ENCODE peak calls at places on chromosomes 6 and 20, in seven cellular contexts. I is heart left ventricle, Z is mammary epithelial cell, P is breast epithelium, T is MM.1S, W is mucosa of descending colon, C is tibial artery. G is an unnamed sample. For H3K36me3, the result is how much of the 10 kb centered on the place peaks cover.

GRCh38 chr6:151108548-151108947 is 131.2 kb upstream of the AKAP12 start:
- DNase-seq in I (no peak), Z (no peak), P (no peak), T (no peak), W (no peak), C (no peak), G (no peak)

GRCh38 chr6:131923356-131923755 is 27.8 kb downstream of the CCN2 start:
- DNase-seq in I (peak), Z (peak), P (no peak), T (peak), W (peak), C (no peak), G (no peak)

GRCh38 chr6:33577106-33577535 is 3.0 kb downstream of the BAK1 start:
- DNase-seq in I (peak), Z (peak), P (peak), T (no peak), W (peak), C (no peak), G (no peak)

GRCh38 chr20:55953201-55953600 is 52.1 kb downstream of the CBLN4 start:
- DNase-seq in I (no peak), Z (peak), P (no peak), T (no peak), W (no peak), C (no peak), G (no peak)

GRCh38 chr6:113004691-113005270 is 657.7 kb downstream of the RFPL4B start:
- DNase-seq in I (no peak), Z (peak), P (no peak), T (no peak), W (no peak), C (no peak), G (no peak)

GRCh38 chr6:151199976-151200375 is 39.8 kb upstream of the AKAP12 start:
- DNase-seq in I (no peak), Z (no peak), P (no peak), T (no peak), W (no peak), C (no peak), G (no peak)

GRCh38 chr20:60062431-60063336 is 104.5 kb downstream of the CDH26 start:
- DNase-seq in I (no peak), Z (no peak), P (peak), T (no peak), W (no peak), C (no peak), G (no peak)

GRCh38 chr6:140253096-140253495 is 878.6 kb upstream of the CITED2 start:
- DNase-seq in I (no peak), Z (no peak), P (no peak), T (no peak), W (no peak), C (no peak), G (no peak)

GRCh38 chr6:157821342-157822033 is 1.6 kb upstream of the SNX9 start:
- DNase-seq in I (no peak), Z (no peak), P (no peak), T (no peak), W (no peak), C (no peak), G (no peak)

GRCh38 chr6:4606016-4606415 is 170.2 kb upstream of the CDYL start:
- DNase-seq in I (no peak), Z (no peak), P (no peak), T (no peak), W (no peak), C (no peak), G (no peak)

GRCh38 chr6:39980839-39981580 is 46.7 kb upstream of the MOCS1 start:
- DNase-seq in I (peak), Z (peak), P (peak), T (peak), W (no peak), C (no peak), G (no peak)

GRCh38 chr6:67883500-67884366 is 751.3 kb upstream of the ADGRB3 start:
- DNase-seq in I (no peak), Z (no peak), P (no peak), T (no peak), W (no peak), C (no peak), G (no peak)

GRCh38 chr6:12608016-12608860 is 108.3 kb upstream of the PHACTR1 start:
- DNase-seq in I (no peak), Z (peak), P (no peak), T (peak), W (no peak), C (no peak), G (peak)

GRCh38 chr20:51327251-51327841 is 215.2 kb downstream of the NFATC2 start:
- DNase-seq in I (no peak), Z (peak), P (no peak), T (no peak), W (no peak), C (peak), G (no peak)

GRCh38 chr6:52144196-52145076 is 41.7 kb upstream of the IL17A start:
- DNase-seq in I (no peak), Z (no peak), P (no peak), T (no peak), W (no peak), C (no peak), G (no peak)

GRCh38 chr20:21808863-21809664 is 103.6 kb downstream of the PAX1 start:
- DNase-seq in I (peak), Z (no peak), P (no peak), T (peak), W (peak), C (no peak), G (peak)

GRCh38 chr6:168418631-168419250 is 22.2 kb upstream of the SMOC2 start:
- DNase-seq in I (no peak), Z (no peak), P (no peak), T (no peak), W (no peak), C (no peak), G (no peak)

GRCh38 chr6:44115866-44116265 is 11.4 kb downstream of the MRPL14 start:
- DNase-seq in I (no peak), Z (peak), P (peak), T (peak), W (no peak), C (no peak), G (no peak)

GRCh38 chr6:73308712-73309533 is 45.2 kb downstream of the DPPA5 start:
- DNase-seq in I (no peak), Z (peak), P (no peak), T (no peak), W (no peak), C (no peak), G (no peak)

GRCh38 chr20:47727170-47727880 is 58.0 kb downstream of the SULF2 start:
- DNase-seq in I (no peak), Z (no peak), P (no peak), T (peak), W (peak), C (peak), G (peak)

GRCh38 chr6:48092550-48093217 is 18.3 kb downstream of the PTCHD4 start:
- DNase-seq in I (no peak), Z (no peak), P (no peak), T (no peak), W (no peak), C (no peak), G (no peak)

GRCh38 chr6:123802697-123803455 is 789 bp upstream of the NKAIN2 start:
- DNase-seq in I (peak), Z (peak), P (peak), T (peak), W (peak), C (peak), G (peak)

GRCh38 chr20:25257756-25258462 is 10.0 kb downstream of the PYGB start:
- DNase-seq in I (no peak), Z (no peak), P (peak), T (no peak), W (no peak), C (no peak), G (no peak)

GRCh38 chr6:113833537-113833936 is 23.6 kb upstream of the MARCKS start:
- DNase-seq in I (no peak), Z (peak), P (no peak), T (no peak), W (no peak), C (no peak), G (no peak)

GRCh38 chr20:41175201-41175651 is 37.9 kb downstream of the PLCG1 start:
- DNase-seq in I (peak), Z (no peak), P (peak), T (no peak), W (no peak), C (peak), G (no peak)

GRCh38 chr6:150741633-150742200 is 123.8 kb upstream of the MTHFD1L start:
- DNase-seq in I (peak), Z (no peak), P (no peak), T (no peak), W (no peak), C (no peak), G (no peak)

GRCh38 chr6:56649053-56649769 is 6.5 kb upstream of the DST start:
- DNase-seq in I (no peak), Z (no peak), P (no peak), T (no peak), W (no peak), C (no peak), G (no peak)

GRCh38 chr20:36540551-36541211 is 638 bp upstream of the MYL9 start:
- DNase-seq in I (no peak), Z (no peak), P (no peak), T (no peak), W (no peak), C (peak), G (no peak)

GRCh38 chr6:36533321-36533720 is 14.0 kb downstream of the STK38 start:
- DNase-seq in I (no peak), Z (no peak), P (no peak), T (no peak), W (no peak), C (no peak), G (no peak)

GRCh38 chr6:68958327-68958726 is 323.2 kb downstream of the ADGRB3 start:
- DNase-seq in I (no peak), Z (no peak), P (no peak), T (peak), W (no peak), C (no peak), G (no peak)

GRCh38 chr6:1873781-1874180 is 264.1 kb downstream of the FOXC1 start:
- DNase-seq in I (no peak), Z (no peak), P (no peak), T (no peak), W (no peak), C (no peak), G (no peak)

GRCh38 chr6:52642381-52642780 is 28.5 kb upstream of the TMEM14A start:
- DNase-seq in I (no peak), Z (no peak), P (no peak), T (no peak), W (no peak), C (no peak), G (no peak)

GRCh38 chr6:90347411-90347841 is 50.8 kb upstream of the BACH2 start:
- DNase-seq in I (no peak), Z (peak), P (no peak), T (no peak), W (no peak), C (no peak), G (no peak)

GRCh38 chr6:94894300-94894699 is 683.0 kb upstream of the MANEA start:
- DNase-seq in I (no peak), Z (peak), P (no peak), T (no peak), W (no peak), C (no peak), G (no peak)

GRCh38 chr6:27126815-27127537 is 120.5 kb upstream of the PRSS16 start:
- DNase-seq in I (peak), Z (peak), P (peak), T (peak), W (peak), C (peak), G (peak)

GRCh38 chr6:27128796-27129094 is 118.8 kb upstream of the PRSS16 start:
- DNase-seq in I (no peak), Z (no peak), P (no peak), T (no peak), W (no peak), C (no peak), G (no peak)

GRCh38 chr6:27129095-27129815 is 118.2 kb upstream of the PRSS16 start:
- DNase-seq in I (no peak), Z (no peak), P (no peak), T (no peak), W (no peak), C (no peak), G (no peak)

GRCh38 chr6:27129917-27130316 is 117.6 kb upstream of the PRSS16 start:
- DNase-seq in I (no peak), Z (no peak), P (no peak), T (no peak), W (no peak), C (no peak), G (no peak)

GRCh38 chr6:27127874-27128795 is 119.4 kb upstream of the PRSS16 start:
- DNase-seq in I (no peak), Z (no peak), P (no peak), T (no peak), W (no peak), C (no peak), G (no peak)
- H3K4me3 ChIP-seq in I (no peak), Z (no peak), P (no peak), T (no peak), W (no peak), C (no peak), G (no peak)

DNA sequence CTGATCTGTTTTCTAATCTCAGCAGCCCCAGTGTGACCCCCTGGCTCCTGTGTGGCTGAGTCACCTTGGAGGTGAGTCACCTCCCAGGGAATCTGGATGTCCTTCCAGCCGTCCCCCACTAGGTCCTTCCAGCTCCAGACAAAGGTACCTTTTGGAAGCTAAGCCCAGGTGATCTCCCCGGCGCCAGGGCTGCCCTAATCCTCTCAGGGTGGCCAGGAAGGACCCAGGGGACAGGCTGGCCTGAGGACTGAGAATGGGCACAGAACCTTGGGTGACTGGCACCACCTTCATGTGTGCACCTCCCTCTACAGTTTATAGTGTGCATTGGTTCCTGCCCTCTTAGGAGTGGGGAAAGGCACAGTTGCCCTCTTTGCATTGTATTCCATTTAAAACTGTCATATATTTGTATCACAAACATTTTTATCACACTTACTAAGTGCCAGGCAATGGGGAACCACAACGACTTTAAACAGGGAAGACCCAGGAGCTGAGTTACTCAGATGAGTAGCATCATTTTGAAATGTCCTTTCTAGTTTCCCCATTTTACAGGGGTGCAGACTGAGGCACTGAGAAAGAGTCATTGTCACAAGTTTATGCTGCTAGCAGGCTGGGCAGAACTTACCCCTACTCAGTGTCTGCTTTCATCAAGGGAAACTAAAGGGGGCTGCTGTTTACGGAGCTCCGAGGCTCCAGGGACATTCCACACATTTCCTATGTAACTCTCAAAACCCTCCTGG is 2.6 kb upstream of the BPIFB4 start:
- DNase-seq in I (no peak), Z (peak), P (no peak), T (no peak), W (no peak), C (no peak), G (no peak)
- TF ChIP-seq CTCF in I (no peak), Z (peak), P (peak), T (peak), W (no peak), C (no peak), G (peak)

GRCh38 chr20:32831982-32832381 is 12.2 kb downstream of the MAPRE1 start:
- DNase-seq in I (no peak), Z (no peak), P (no peak), T (no peak), W (no peak), C (no peak), G (no peak)
- H3K36me3 ChIP-seq in I (half or more), Z (under half), P (under half), T (under half), W (under half), C (half or more), G (under half)

DNA sequence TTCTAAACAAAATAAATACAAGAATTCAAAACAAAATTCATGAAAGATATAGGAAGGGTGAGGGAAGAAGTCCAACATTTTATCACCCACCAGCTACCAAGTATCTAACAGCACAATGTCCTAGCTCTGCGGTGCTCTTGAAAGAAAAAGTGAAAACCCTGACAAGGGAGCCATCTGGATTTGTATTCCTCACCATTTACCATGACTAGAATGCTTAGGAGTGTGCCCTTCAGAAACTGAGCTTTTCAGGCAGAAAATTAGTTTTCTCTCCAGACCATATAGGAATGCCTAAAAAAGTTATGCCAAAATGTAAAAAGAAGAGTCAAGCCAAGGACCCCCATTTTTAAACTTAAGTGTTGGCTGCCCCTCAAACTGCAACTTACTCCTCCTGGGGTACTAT is 4.5 kb downstream of the SNX5 start:
- DNase-seq in I (no peak), Z (no peak), P (no peak), T (no peak), W (no peak), C (no peak), G (no peak)
- H3K4me3 ChIP-seq in I (no peak), Z (no peak), P (no peak), T (no peak), W (no peak), C (no peak), G (peak)